ENCODE peak calls at places on chromosomes 6 and 20, in seven cellular contexts. G, E, V, D, B, W and Q are unnamed samples.
A peak's percentile ranks its signal among the peaks of the same experiment; 100 is the strongest.

GRCh38 chr6:13708679-13709261 is 2.9 kb downstream of the RANBP9 start:
- DNase-seq in G (no peak), E (no peak), V (no peak), D (no peak), B (no peak), W (no peak), Q (no peak)

GRCh38 chr20:14997791-14998190 is 660.4 kb upstream of the FLRT3 start:
- DNase-seq in G (no peak), E (no peak), V (no peak), D (no peak), B (no peak), W (no peak), Q (no peak)

GRCh38 chr6:51927450-51927849 is 160.0 kb downstream of the PKHD1 start:
- DNase-seq in G (no peak), E (no peak), V (no peak), D (no peak), B (no peak), W (no peak), Q (no peak)

GRCh38 chr6:102051001-102051400 is 657.5 kb downstream of the GRIK2 start:
- DNase-seq in G (no peak), E (no peak), V (no peak), D (no peak), B (no peak), W (no peak), Q (no peak)

GRCh38 chr6:134882426-134883038 is 67.4 kb downstream of the ALDH8A1 start:
- DNase-seq in G (peak; percentile 29), E (peak; percentile 43), V (no peak), D (peak; percentile 41), B (peak; percentile 44), W (no peak), Q (no peak)

GRCh38 chr6:93787841-93788240 is 368.5 kb upstream of the EPHA7 start:
- DNase-seq in G (no peak), E (no peak), V (no peak), D (no peak), B (no peak), W (no peak), Q (no peak)

GRCh38 chr6:43467752-43468151 is 9.6 kb upstream of the TJAP1 start:
- DNase-seq in G (no peak), E (no peak), V (no peak), D (no peak), B (no peak), W (no peak), Q (no peak)

GRCh38 chr6:31829633-31830492 is 2.3 kb downstream of the HSPA1B start:
- DNase-seq in G (no peak), E (no peak), V (no peak), D (peak; percentile 51), B (no peak), W (no peak), Q (no peak)

GRCh38 chr6:33427585-33428218 is 7.8 kb downstream of the SYNGAP1 start:
- DNase-seq in G (no peak), E (no peak), V (peak; percentile 57), D (peak; percentile 93), B (peak; percentile 80), W (peak; percentile 66), Q (no peak)

GRCh38 chr20:16350465-16350864 is 222.8 kb downstream of the KIF16B start:
- DNase-seq in G (no peak), E (no peak), V (no peak), D (no peak), B (no peak), W (no peak), Q (no peak)
- TF ChIP-seq TAF1 in G (no peak), E (no peak), V (no peak), D (no peak), B (no peak), W (no peak), Q (no peak)

DNA sequence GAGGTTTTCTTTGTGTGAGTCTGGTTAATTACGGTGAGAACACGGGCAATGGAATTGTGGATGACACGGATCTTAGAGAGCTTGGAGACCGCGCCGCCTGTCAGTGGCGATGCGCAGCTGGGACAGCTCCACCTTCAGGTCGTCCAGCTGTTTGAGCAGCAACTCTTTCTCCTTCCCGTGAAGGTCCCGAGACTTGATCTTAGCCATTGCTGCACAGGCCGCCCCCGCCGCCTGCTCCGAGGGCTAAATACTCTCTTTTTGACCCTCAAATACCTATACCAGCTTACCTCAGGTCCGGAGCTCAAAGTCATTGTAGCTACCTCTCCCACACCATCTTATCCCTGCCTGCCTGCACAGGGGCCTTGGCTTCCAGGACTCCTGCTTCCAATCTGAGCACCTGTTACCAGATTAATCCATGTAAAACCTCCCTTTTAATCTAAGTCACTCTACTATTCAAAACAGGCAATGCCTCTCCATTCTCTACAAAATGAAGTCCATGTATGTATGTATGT is 100.2 kb downstream of the PREP start:
- DNase-seq in G (no peak), E (no peak), V (no peak), D (no peak), B (no peak), W (no peak), Q (no peak)
- TF ChIP-seq TAF1 in G (no peak), E (no peak), V (no peak), D (no peak), B (no peak), W (no peak), Q (no peak)

DNA sequence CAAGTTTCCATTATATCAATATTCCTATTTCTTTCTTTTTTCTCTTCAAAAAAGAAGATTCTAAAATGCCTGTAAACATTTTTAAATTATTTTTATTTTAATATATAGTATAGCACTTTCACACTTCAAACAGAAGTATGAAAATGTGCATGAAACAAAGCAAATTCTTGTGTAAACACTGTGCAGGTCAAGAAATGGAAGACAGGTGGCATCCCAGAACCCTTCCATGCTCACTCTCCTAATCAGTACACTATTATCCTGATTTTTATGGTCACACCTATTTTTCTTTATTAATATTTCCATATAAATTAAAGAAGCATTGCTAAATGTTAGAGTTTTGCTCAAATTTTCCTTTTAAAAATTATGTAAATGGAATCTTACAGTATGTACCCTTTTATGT is 561.6 kb upstream of the RNF217 start:
- DNase-seq in G (no peak), E (no peak), V (no peak), D (no peak), B (no peak), W (no peak), Q (no peak)
- TF ChIP-seq TAF1 in G (no peak), E (no peak), V (no peak), D (no peak), B (no peak), W (no peak), Q (no peak)

GRCh38 chr6:133854633-133855598 is 34.0 kb upstream of the TCF21 start:
- DNase-seq in G (no peak), E (peak; percentile 20), V (no peak), D (peak; percentile 10), B (peak; percentile 24), W (no peak), Q (no peak)

GRCh38 chr6:133855599-133855972 is 33.3 kb upstream of the TCF21 start:
- DNase-seq in G (no peak), E (no peak), V (no peak), D (no peak), B (no peak), W (no peak), Q (no peak)

GRCh38 chr6:133856911-133857310 is 32.0 kb upstream of the TCF21 start:
- DNase-seq in G (no peak), E (no peak), V (no peak), D (no peak), B (no peak), W (no peak), Q (no peak)

GRCh38 chr6:133855994-133856393 is 32.9 kb upstream of the TCF21 start:
- DNase-seq in G (no peak), E (no peak), V (no peak), D (no peak), B (no peak), W (no peak), Q (no peak)

GRCh38 chr6:133854167-133854632 is 34.7 kb upstream of the TCF21 start:
- DNase-seq in G (no peak), E (no peak), V (no peak), D (no peak), B (no peak), W (no peak), Q (no peak)
- TF ChIP-seq TAF1 in G (no peak), E (no peak), V (no peak), D (no peak), B (no peak), W (no peak), Q (no peak)

DNA sequence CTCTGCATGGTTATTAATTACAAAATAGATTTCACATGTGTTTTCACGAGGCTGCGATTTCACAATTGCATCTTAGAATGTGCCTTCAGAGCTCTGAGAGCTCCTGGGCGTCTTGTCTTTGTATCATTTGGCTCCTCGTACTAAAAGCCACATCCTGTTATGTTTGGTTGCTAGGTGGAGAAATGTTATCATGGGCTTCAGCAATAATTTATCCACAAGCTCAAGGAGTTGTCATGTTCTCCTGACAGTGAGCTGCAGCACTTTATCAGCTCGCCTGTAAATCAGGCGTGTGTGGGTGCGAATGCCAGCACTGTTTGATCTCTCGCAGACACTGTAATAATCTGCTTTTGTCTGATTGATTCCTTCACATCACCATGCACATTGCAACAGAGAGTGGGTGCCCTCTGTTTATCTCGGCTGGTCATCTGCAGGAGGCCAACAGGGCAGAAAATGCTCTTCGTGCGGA is 218.6 kb upstream of the ZFP64 start:
- DNase-seq in G (no peak), E (no peak), V (no peak), D (peak; percentile 21), B (peak; percentile 12), W (no peak), Q (no peak)
- TF ChIP-seq TAF1 in G (no peak), E (no peak), V (no peak), D (no peak), B (no peak), W (no peak), Q (no peak)

GRCh38 chr6:143969077-143969476 is 39.0 kb downstream of the PLAGL1 start:
- DNase-seq in G (no peak), E (no peak), V (no peak), D (no peak), B (no peak), W (no peak), Q (no peak)
- TF ChIP-seq TAF1 in G (no peak), E (no peak), V (no peak), D (no peak), B (no peak), W (no peak), Q (no peak)

DNA sequence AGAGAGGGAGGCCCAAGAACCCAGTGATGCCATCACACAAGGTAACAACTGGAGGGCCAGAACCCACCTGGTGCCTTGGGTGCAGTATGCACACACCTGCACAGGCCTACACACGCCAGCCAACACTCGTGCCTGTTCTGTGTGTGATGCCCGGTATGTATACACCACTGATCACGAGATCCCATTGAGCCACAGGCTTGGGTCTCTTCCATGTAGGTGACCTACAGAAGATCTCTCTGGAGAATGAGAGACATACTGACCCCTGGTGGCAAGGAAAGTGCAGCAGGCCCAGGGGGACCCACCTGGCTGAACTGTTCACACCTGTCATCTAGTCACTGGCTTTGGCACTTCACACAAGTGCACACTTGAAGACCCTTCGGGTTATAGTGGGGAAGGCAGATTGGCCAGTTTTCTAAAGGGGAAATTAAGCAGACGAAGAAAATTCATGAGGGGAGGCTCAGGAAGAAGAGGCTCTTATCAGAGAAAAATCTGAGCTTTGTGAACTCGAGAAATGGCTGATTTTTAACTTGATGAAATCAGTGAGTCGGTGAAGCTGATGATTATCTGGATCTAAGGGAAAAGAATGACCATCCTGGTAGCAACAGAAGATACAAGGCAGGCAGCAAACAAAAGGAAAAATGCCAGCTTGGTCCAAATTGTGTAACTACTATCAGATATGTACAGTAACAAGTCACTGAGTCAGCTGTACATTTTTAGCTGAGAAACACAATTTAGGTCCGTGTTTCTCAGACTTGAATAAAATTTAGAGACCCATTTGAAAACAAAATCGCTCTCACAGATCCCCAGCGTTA is 69.1 kb upstream of the PBOV1 start:
- DNase-seq in G (no peak), E (peak; percentile 58), V (peak; percentile 41), D (peak; percentile 49), B (peak; percentile 36), W (no peak), Q (no peak)
- TF ChIP-seq TAF1 in G (no peak), E (no peak), V (no peak), D (no peak), B (no peak), W (no peak), Q (no peak)

GRCh38 chr6:35262596-35262995 is 3.1 kb downstream of the ZNF76 start:
- DNase-seq in G (no peak), E (no peak), V (no peak), D (no peak), B (no peak), W (no peak), Q (no peak)
- TF ChIP-seq TAF1 in G (no peak), E (no peak), V (no peak), D (no peak), B (no peak), W (no peak), Q (no peak)